ENCODE peak calls at places on chromosomes 5 and 9, in five cellular contexts. J is body of pancreas, W is neuronal stem cell, R is HAP-1, H is psoas muscle. G is an unnamed sample.

GRCh38 chr5:113510836-113511451 is 2.5 kb upstream of the YTHDC2 start:
- DNase-seq in J (no peak), W (no peak), R (peak; percentile 47), H (no peak), G (no peak)

GRCh38 chr5:102958481-102959011 is 161.4 kb downstream of the GIN1 start:
- DNase-seq in J (no peak), W (no peak), R (no peak), H (no peak), G (no peak)

GRCh38 chr5:150487199-150488061 is 20.5 kb upstream of the NDST1 start:
- DNase-seq in J (peak; percentile 67), W (no peak), R (no peak), H (peak; percentile 49), G (no peak)

GRCh38 chr5:881551-881935 is 11.1 kb downstream of the BRD9 start:
- DNase-seq in J (no peak), W (no peak), R (no peak), H (no peak), G (no peak)

GRCh38 chr5:123297198-123297831 is 125.9 kb downstream of the CEP120 start:
- DNase-seq in J (no peak), W (no peak), R (peak; percentile 37), H (no peak), G (no peak)

GRCh38 chr9:88198346-88198807 is 60.1 kb upstream of the SPATA31C2 start:
- DNase-seq in J (peak; percentile 56), W (no peak), R (no peak), H (no peak), G (no peak)

GRCh38 chr9:87527211-87527916 is 29.7 kb downstream of the DAPK1 start:
- DNase-seq in J (no peak), W (no peak), R (no peak), H (no peak), G (no peak)

GRCh38 chr5:141560141-141560540 is 58.7 kb downstream of the DIAPH1 start:
- DNase-seq in J (peak; percentile 50), W (no peak), R (peak; percentile 42), H (no peak), G (no peak)

GRCh38 chr5:150323092-150323491 is 20.4 kb upstream of the ARSI start:
- DNase-seq in J (no peak), W (no peak), R (no peak), H (no peak), G (no peak)

DNA sequence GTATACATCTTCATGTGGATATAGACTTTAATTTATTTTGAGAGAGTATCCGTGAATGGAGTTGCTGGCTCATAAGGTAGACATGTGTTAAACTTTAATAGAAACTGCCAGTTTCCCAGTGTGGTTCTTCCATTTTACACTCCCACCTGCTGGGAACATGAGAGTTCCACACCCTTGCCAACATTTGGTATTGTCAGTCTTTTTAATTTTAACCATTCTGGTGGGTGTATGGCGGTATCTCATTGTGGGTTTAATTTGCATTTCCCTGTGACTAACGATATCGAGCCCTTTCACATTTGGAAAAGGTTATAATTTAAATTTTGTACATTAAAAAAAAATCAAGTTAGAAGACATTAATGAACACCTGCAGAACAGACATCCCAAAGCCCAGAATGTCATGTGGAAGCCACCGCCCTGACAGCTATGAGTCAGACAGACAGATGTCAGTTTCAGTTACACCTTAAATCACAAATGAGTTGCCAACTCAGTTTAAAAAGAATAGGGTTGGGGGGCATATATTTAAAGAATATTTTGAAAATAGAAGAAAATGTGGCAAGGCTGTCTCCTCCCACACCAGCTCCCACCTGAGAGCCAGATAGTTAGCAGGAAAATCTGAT is 36.9 kb downstream of the ANKRD33B start:
- DNase-seq in J (no peak), W (no peak), R (no peak), H (no peak), G (no peak)
- H3K4me3 ChIP-seq in J (no peak overlapping the region), W (no peak overlapping the region), R (no peak overlapping the region), H (peak overlapping the region; percentile 43), G (no peak overlapping the region)

DNA sequence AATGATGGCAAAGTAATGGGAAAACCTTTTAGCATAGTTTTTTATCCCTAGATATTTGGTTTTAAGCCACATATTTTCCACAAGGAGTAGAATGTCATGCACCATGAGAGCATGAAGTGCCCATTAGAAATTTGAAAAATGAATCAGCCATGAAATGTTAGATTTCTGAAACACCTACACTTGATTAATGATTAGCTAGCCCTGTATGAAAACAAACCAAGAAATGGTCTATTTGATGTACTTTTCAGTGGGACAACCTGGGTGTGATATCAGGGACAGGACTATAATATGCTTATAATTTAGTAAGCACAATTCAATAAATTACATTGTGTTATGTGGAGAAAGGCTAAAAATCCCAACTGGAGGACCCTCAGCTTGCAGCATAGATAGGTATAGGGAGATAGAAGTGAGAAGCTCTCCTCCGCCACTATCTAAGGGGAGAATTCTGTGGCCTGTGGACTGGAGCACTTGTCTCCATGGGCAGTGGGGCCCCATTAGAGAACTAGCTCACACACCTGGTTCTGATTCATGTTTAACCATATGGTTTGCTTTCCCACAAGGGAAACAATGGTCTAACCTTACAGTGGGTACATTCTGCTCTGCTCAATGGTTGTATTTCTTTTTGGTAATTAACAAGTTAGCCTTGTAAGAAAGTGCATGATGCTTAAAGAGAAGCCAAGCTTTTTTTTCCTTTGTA is 35.2 kb downstream of the NUP214 start:
- DNase-seq in J (no peak), W (no peak), R (no peak), H (no peak), G (no peak)
- H3K36me3 ChIP-seq in J (peaks cover 15% of the 10 kb centered on the region), W (peaks cover 22% of the 10 kb centered on the region), R (peaks cover 49% of the 10 kb centered on the region), H (peaks cover 14% of the 10 kb centered on the region), G (peaks cover 100% of the 10 kb centered on the region)

GRCh38 chr5:7849531-7850240 is 1.2 kb downstream of the CFAP90 start:
- DNase-seq in J (peak; percentile 24), W (peak; percentile 62), R (peak; percentile 21), H (no peak), G (no peak)
- H3K4me3 ChIP-seq in J (no peak overlapping the region), W (peak overlapping the region; percentile 55), R (peak overlapping the region; percentile 29), H (peak overlapping the region; percentile 70), G (peak overlapping the region; percentile 15)

GRCh38 chr9:136222896-136223266 is 18.0 kb upstream of the LHX3 start:
- DNase-seq in J (no peak), W (no peak), R (no peak), H (no peak), G (no peak)
- H3K36me3 ChIP-seq in J (no peaks in the 10 kb centered on the region), W (peaks cover 14% of the 10 kb centered on the region), R (peaks cover 42% of the 10 kb centered on the region), H (no peaks in the 10 kb centered on the region), G (no peaks in the 10 kb centered on the region)

DNA sequence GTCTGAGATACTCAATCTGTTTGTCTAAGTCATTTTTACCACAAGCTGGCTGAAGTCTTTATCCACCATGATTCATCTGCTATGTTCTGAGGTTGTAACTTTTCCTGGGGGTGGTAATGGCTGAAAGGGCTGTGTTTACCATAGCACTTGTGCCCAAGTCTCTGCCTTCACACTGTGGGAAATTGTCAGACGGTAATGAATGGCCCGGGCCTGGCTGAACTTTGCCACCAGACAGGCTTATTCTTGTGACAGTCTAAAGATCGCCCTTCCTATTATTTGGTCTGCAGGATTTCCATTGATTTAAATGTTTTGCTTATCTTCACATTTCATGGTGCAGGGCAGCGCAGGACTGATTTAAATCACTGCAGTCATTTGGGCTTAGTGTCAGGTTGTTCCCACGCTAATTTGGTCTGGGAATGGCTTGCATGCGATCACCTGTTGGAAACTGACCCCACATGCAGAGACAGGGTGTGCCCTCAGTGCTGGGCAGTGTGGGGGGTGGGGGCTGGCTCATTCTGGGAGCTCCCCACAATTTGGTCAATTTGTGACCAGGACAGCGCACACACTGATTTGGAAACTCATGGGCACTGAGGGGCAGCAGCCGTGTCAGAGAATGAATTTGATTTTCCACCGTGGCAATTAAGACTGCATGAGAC is 109.3 kb upstream of the ICE1 start:
- DNase-seq in J (peak; percentile 18), W (no peak), R (no peak), H (no peak), G (no peak)
- H3K4me3 ChIP-seq in J (no peak overlapping the region), W (no peak overlapping the region), R (no peak overlapping the region), H (peak overlapping the region; percentile 10), G (no peak overlapping the region)

GRCh38 chr9:114370251-114370984 is 17.4 kb downstream of the AKNA start:
- DNase-seq in J (no peak), W (no peak), R (peak; percentile 86), H (no peak), G (no peak)
- H3K36me3 ChIP-seq in J (no peaks in the 10 kb centered on the region), W (peaks cover 4% of the 10 kb centered on the region), R (peaks cover 5% of the 10 kb centered on the region), H (no peaks in the 10 kb centered on the region), G (no peaks in the 10 kb centered on the region)

GRCh38 chr5:74641014-74641777 is 668 bp upstream of the ENC1 start:
- DNase-seq in J (peak; percentile 83), W (peak; percentile 65), R (no peak), H (peak; percentile 77), G (peak; percentile 96)

GRCh38 chr5:74640450-74641013 is at the start of gene ENC1:
- DNase-seq in J (peak; percentile 90), W (peak; percentile 94), R (peak; percentile 80), H (peak; percentile 88), G (peak; percentile 91)

GRCh38 chr5:74643160-74643562 is 2.6 kb upstream of the ENC1 start:
- DNase-seq in J (no peak), W (no peak), R (no peak), H (no peak), G (peak; percentile 41)

GRCh38 chr5:74641778-74642542 is 1.4 kb upstream of the ENC1 start:
- DNase-seq in J (peak; percentile 63), W (peak; percentile 44), R (no peak), H (no peak), G (no peak)

DNA sequence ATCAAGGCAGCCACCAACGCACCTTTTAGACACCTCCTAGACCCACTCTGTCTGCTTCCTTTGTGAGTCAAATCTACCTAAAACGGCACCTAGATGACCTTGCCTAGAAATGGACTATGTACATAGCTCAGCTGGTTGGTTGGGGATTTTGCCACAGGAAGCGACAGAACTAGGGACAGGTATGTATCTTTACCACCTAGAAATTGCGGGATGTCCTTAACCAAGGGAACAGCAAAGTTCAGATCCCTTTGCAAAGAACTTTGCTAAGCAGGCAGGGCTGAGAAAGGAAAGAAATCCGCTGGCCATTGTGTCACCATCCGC is 2.0 kb upstream of the ENC1 start:
- DNase-seq in J (no peak), W (no peak), R (no peak), H (no peak), G (no peak)
- H3K4me3 ChIP-seq in J (no peak overlapping the region), W (no peak overlapping the region), R (no peak overlapping the region), H (no peak overlapping the region), G (no peak overlapping the region)

GRCh38 chr5:176499273-176499672 is 37.9 kb downstream of the RNF44 start:
- DNase-seq in J (no peak), W (no peak), R (no peak), H (no peak), G (no peak)
- H3K36me3 ChIP-seq in J (peaks cover 17% of the 10 kb centered on the region), W (peaks cover 26% of the 10 kb centered on the region), R (peaks cover 76% of the 10 kb centered on the region), H (peaks cover 19% of the 10 kb centered on the region), G (peaks cover 3% of the 10 kb centered on the region)

G was measured in left lung.